ENCODE peak calls at places on chromosome 16, in seven cellular contexts. T is upper lobe of right lung, E is A549, S is heart left ventricle, F is tibial nerve, U is colonic mucosa, V is OCI-LY7. Z is an unnamed sample.

GRCh38 chr16:83393196-83393981 is 414.4 kb upstream of the HSBP1 start:
- DNase-seq in T (no peak), E (no peak), S (no peak), F (no peak), U (no peak), V (peak; percentile 0), Z (no peak)

GRCh38 chr16:55735120-55735781 is 79.5 kb downstream of the SLC6A2 start:
- DNase-seq in T (no peak), E (peak; percentile 25), S (no peak), F (no peak), U (no peak), V (no peak), Z (no peak)

GRCh38 chr16:4273858-4274291 is 1.1 kb upstream of the TFAP4 start:
- DNase-seq in T (peak; percentile 87), E (peak; percentile 82), S (peak; percentile 77), F (no peak), U (peak; percentile 56), V (peak; percentile 75), Z (peak; percentile 81)

GRCh38 chr16:2028620-2029220 is 2.0 kb downstream of the NHERF2 start:
- DNase-seq in T (no peak), E (no peak), S (no peak), F (no peak), U (no peak), V (no peak), Z (no peak)

GRCh38 chr16:9836118-9836736 is 346.0 kb downstream of the GRIN2A start:
- DNase-seq in T (no peak), E (no peak), S (no peak), F (no peak), U (no peak), V (peak; percentile 22), Z (no peak)

GRCh38 chr16:80161799-80162380 is 378.9 kb upstream of the DYNLRB2 start:
- DNase-seq in T (no peak), E (no peak), S (no peak), F (no peak), U (no peak), V (no peak), Z (no peak)

GRCh38 chr16:10945065-10945787 is 862 bp downstream of the CLEC16A start:
- DNase-seq in T (no peak), E (no peak), S (no peak), F (no peak), U (no peak), V (no peak), Z (no peak)

GRCh38 chr16:56945847-56946527 is 14.0 kb downstream of the HERPUD1 start:
- DNase-seq in T (no peak), E (no peak), S (no peak), F (no peak), U (no peak), V (no peak), Z (no peak)

GRCh38 chr16:22692916-22693646 is 120.9 kb upstream of the HS3ST2 start:
- DNase-seq in T (no peak), E (no peak), S (no peak), F (no peak), U (no peak), V (no peak), Z (no peak)

GRCh38 chr16:11781773-11782172 is 15.3 kb downstream of the ZC3H7A start:
- DNase-seq in T (no peak), E (no peak), S (no peak), F (no peak), U (no peak), V (peak; percentile 76), Z (no peak)

GRCh38 chr16:24445216-24445615 is 94.2 kb upstream of the RBBP6 start:
- DNase-seq in T (no peak), E (no peak), S (no peak), F (no peak), U (no peak), V (no peak), Z (no peak)

GRCh38 chr16:46976550-46976949 is 3.1 kb upstream of the DNAJA2 start:
- DNase-seq in T (no peak), E (peak; percentile 24), S (no peak), F (no peak), U (peak; percentile 23), V (peak; percentile 11), Z (no peak)

GRCh38 chr16:65521685-65522338 is 399.9 kb upstream of the CDH11 start:
- DNase-seq in T (no peak), E (no peak), S (no peak), F (no peak), U (no peak), V (no peak), Z (no peak)

GRCh38 chr16:53829186-53829747 is 125.3 kb downstream of the FTO start:
- DNase-seq in T (no peak), E (no peak), S (no peak), F (no peak), U (no peak), V (no peak), Z (no peak)

GRCh38 chr16:81526199-81526598 is 81.6 kb downstream of the CMIP start:
- DNase-seq in T (no peak), E (no peak), S (no peak), F (no peak), U (no peak), V (no peak), Z (no peak)

GRCh38 chr16:2701713-2702437 is 18.1 kb downstream of the PRSS27 start:
- DNase-seq in T (no peak), E (no peak), S (peak; percentile 18), F (no peak), U (no peak), V (no peak), Z (no peak)

GRCh38 chr16:81921415-81921814 is 89.9 kb downstream of the SDR42E1 start:
- DNase-seq in T (no peak), E (no peak), S (no peak), F (no peak), U (no peak), V (no peak), Z (no peak)

GRCh38 chr16:10521681-10522274 is 58.6 kb downstream of the EMP2 start:
- DNase-seq in T (no peak), E (peak; percentile 69), S (peak; percentile 58), F (peak; percentile 37), U (peak; percentile 77), V (peak; percentile 70), Z (no peak)

GRCh38 chr16:80909720-80910119 is 97.0 kb downstream of the CMC2 start:
- DNase-seq in T (no peak), E (no peak), S (no peak), F (no peak), U (no peak), V (no peak), Z (no peak)

GRCh38 chr16:4519274-4520058 is 19.1 kb downstream of the CDIP1 start:
- DNase-seq in T (no peak), E (no peak), S (no peak), F (no peak), U (no peak), V (no peak), Z (no peak)

GRCh38 chr16:1614226-1615102 is 2.3 kb downstream of the CRAMP1 start:
- DNase-seq in T (no peak), E (no peak), S (no peak), F (no peak), U (peak; percentile 22), V (peak; percentile 34), Z (no peak)

GRCh38 chr16:30183961-30184429 is 593 bp downstream of the CORO1A start:
- DNase-seq in T (peak; percentile 69), E (no peak), S (peak; percentile 41), F (no peak), U (peak; percentile 44), V (peak; percentile 88), Z (peak; percentile 63)

GRCh38 chr16:64864232-64864803 is 257.5 kb downstream of the CDH11 start:
- DNase-seq in T (no peak), E (no peak), S (no peak), F (no peak), U (no peak), V (no peak), Z (no peak)

GRCh38 chr16:27790546-27791403 is 240.8 kb downstream of the KATNIP start:
- DNase-seq in T (no peak), E (no peak), S (no peak), F (no peak), U (no peak), V (no peak), Z (no peak)

GRCh38 chr16:48367443-48368049 is 17.7 kb downstream of the SIAH1 start:
- DNase-seq in T (no peak), E (no peak), S (no peak), F (no peak), U (no peak), V (no peak), Z (no peak)

GRCh38 chr16:67163903-67164558 is 514 bp upstream of the HSF4 start:
- DNase-seq in T (peak; percentile 73), E (no peak), S (no peak), F (no peak), U (peak; percentile 52), V (no peak), Z (no peak)
- H3K4me1 ChIP-seq in T (peaks cover 51% of the 10 kb centered on the region), E (peaks cover 6% of the 10 kb centered on the region), S (peaks cover 50% of the 10 kb centered on the region), F (peaks cover 38% of the 10 kb centered on the region), U (peaks cover 19% of the 10 kb centered on the region), V (peaks cover 6% of the 10 kb centered on the region), Z (peaks cover 52% of the 10 kb centered on the region)

DNA sequence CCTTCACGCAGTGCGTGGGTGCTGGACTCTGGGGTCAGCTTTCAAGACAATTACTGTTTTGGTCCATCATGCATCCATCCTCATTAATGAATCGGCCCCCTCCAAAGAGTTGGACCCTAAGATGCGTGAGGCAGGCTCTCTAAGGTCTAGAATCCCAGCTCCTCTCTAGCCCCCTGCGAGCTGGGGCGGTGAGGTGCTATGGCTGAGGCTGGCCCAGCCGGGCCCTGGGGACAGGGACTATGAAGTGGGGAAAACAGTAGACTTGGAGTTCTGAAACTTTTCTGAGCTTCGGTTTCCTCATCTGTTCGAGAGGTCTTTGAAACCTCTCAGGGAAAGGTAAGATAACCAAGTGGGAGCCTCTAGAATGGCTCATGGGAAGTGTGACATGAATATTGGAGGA is 1.6 kb downstream of the SH2B1 start:
- DNase-seq in T (no peak), E (no peak), S (no peak), F (no peak), U (no peak), V (no peak), Z (no peak)
- H3K4me3 ChIP-seq in T (no peak overlapping the region), E (no peak overlapping the region), S (no peak overlapping the region), F (no peak overlapping the region), U (no peak overlapping the region), V (no peak overlapping the region), Z (no peak overlapping the region)

GRCh38 chr16:8712589-8713361 is 38.4 kb downstream of the ABAT start:
- DNase-seq in T (no peak), E (no peak), S (no peak), F (no peak), U (no peak), V (no peak), Z (no peak)
- TF ChIP-seq CTCF in T (no peak), E (no peak), S (no peak), F (no peak), U (no peak), V (no peak), Z (no peak)

GRCh38 chr16:85587763-85588474 is 25.2 kb upstream of the GSE1 start:
- DNase-seq in T (no peak), E (no peak), S (no peak), F (no peak), U (no peak), V (no peak), Z (no peak)

GRCh38 chr16:85586360-85587145 is 26.6 kb upstream of the GSE1 start:
- DNase-seq in T (no peak), E (no peak), S (no peak), F (no peak), U (no peak), V (no peak), Z (no peak)

GRCh38 chr16:85589688-85590505 is 23.2 kb upstream of the GSE1 start:
- DNase-seq in T (no peak), E (no peak), S (no peak), F (no peak), U (no peak), V (no peak), Z (no peak)

GRCh38 chr16:85590506-85590832 is 22.7 kb upstream of the GSE1 start:
- DNase-seq in T (no peak), E (no peak), S (no peak), F (no peak), U (no peak), V (no peak), Z (no peak)

GRCh38 chr16:85588562-85589503 is 24.3 kb upstream of the GSE1 start:
- DNase-seq in T (no peak), E (no peak), S (no peak), F (no peak), U (no peak), V (no peak), Z (no peak)
- H3K4me1 ChIP-seq in T (no peaks in the 10 kb centered on the region), E (no peaks in the 10 kb centered on the region), S (peaks cover 25% of the 10 kb centered on the region), F (no peaks in the 10 kb centered on the region), U (no peaks in the 10 kb centered on the region), V (peaks cover 7% of the 10 kb centered on the region), Z (peaks cover 10% of the 10 kb centered on the region)

Z was measured in lower lobe of right lung.